ENCODE peak calls at places on chromosome 19, in six cellular contexts. K, P, U, Z, B and S are unnamed samples.
A peak's percentile ranks its signal among the peaks of the same experiment; 100 is the strongest.

GRCh38 chr19:4933528-4933927 is 24.2 kb downstream of the UHRF1 start:
- DNase-seq in K (no peak), P (no peak), U (no peak), Z (no peak), B (no peak), S (no peak)

GRCh38 chr19:56133858-56134654 is 7.0 kb upstream of the ZNF444 start:
- DNase-seq in K (peak; percentile 17), P (no peak), U (no peak), Z (no peak), B (no peak), S (no peak)

GRCh38 chr19:12155324-12155723 is 1.2 kb downstream of the ZNF625 start:
- DNase-seq in K (no peak), P (no peak), U (no peak), Z (no peak), B (no peak), S (peak; percentile 5)

GRCh38 chr19:44741841-44742352 is 6.6 kb upstream of the BCL3 start:
- DNase-seq in K (peak; percentile 100), P (no peak), U (no peak), Z (peak; percentile 87), B (peak; percentile 59), S (peak; percentile 100)

GRCh38 chr19:21256722-21257121 is 72.5 kb downstream of the ZNF708 start:
- DNase-seq in K (peak; percentile 4), P (no peak), U (no peak), Z (peak; percentile 19), B (no peak), S (no peak)

GRCh38 chr19:2193807-2194206 is 30.1 kb downstream of the DOT1L start:
- DNase-seq in K (no peak), P (no peak), U (no peak), Z (no peak), B (no peak), S (no peak)

GRCh38 chr19:42274065-42274682 is 5.1 kb downstream of the CIC start:
- DNase-seq in K (no peak), P (no peak), U (no peak), Z (no peak), B (no peak), S (no peak)

GRCh38 chr19:45879971-45880370 is 6.0 kb downstream of the IRF2BP1 start:
- DNase-seq in K (no peak), P (no peak), U (no peak), Z (no peak), B (no peak), S (no peak)

GRCh38 chr19:44800461-44800860 is 8.4 kb upstream of the BCAM start:
- DNase-seq in K (peak; percentile 61), P (peak; percentile 99), U (peak; percentile 88), Z (peak; percentile 73), B (peak; percentile 93), S (peak; percentile 82)

GRCh38 chr19:28235606-28236125 is 977.3 kb downstream of the UQCRFS1 start:
- DNase-seq in K (no peak), P (no peak), U (no peak), Z (no peak), B (no peak), S (no peak)

GRCh38 chr19:29687897-29688728 is 22.9 kb downstream of the PLEKHF1 start:
- DNase-seq in K (peak; percentile 78), P (no peak), U (no peak), Z (no peak), B (no peak), S (peak; percentile 59)

GRCh38 chr19:8973501-8974091 is 36.6 kb downstream of the MUC16 start:
- DNase-seq in K (no peak), P (no peak), U (no peak), Z (peak; percentile 13), B (no peak), S (no peak)

GRCh38 chr19:16024266-16025107 is 51.8 kb upstream of the TPM4 start:
- DNase-seq in K (no peak), P (no peak), U (no peak), Z (no peak), B (no peak), S (no peak)

GRCh38 chr19:4939466-4939865 is 29.4 kb upstream of the KDM4B start:
- DNase-seq in K (no peak), P (no peak), U (no peak), Z (no peak), B (no peak), S (no peak)

GRCh38 chr19:58182577-58182988 is 278 bp upstream of the ZNF274 start:
- DNase-seq in K (no peak), P (no peak), U (no peak), Z (no peak), B (no peak), S (no peak)

GRCh38 chr19:35336166-35336955 is 7.4 kb downstream of the CD22 start:
- DNase-seq in K (no peak), P (no peak), U (no peak), Z (no peak), B (no peak), S (no peak)

GRCh38 chr19:46180701-46181385 is 32.8 kb downstream of the IGFL2 start:
- DNase-seq in K (peak; percentile 22), P (no peak), U (no peak), Z (no peak), B (no peak), S (no peak)

GRCh38 chr19:48683349-48683748 is 10.5 kb upstream of the NTN5 start:
- DNase-seq in K (peak; percentile 19), P (no peak), U (no peak), Z (peak; percentile 48), B (no peak), S (no peak)

GRCh38 chr19:49896863-49897621 is at the start of gene IL4I1:
- DNase-seq in K (peak; percentile 42), P (no peak), U (no peak), Z (no peak), B (no peak), S (peak; percentile 42)

GRCh38 chr19:51915324-51915867 is 10.6 kb upstream of the ZNF649 start:
- DNase-seq in K (no peak), P (no peak), U (no peak), Z (no peak), B (no peak), S (no peak)
- H4K8ac ChIP-seq in K (no peak overlapping the region), P (no peak overlapping the region), U (no peak overlapping the region), Z (no peak overlapping the region), B (no peak overlapping the region), S (no peak overlapping the region)

DNA sequence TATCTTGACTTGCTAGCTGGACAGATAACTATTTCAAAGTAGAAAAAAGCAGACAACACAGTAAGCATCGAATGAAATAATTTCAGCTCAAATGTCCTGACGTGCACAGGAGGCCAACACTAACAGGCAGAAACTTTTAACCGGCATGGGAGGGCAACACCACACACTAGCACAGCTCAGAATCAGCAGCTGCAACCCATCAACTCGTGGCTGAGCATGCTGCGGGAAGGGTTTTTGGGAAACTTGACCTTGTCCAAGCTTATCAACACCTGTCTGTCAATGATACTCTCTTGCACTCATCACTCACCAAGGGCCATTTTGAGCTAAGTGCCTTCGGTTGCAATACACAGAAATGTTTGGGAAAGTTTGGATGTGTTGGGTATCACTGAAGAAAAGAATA is 483.8 kb downstream of the TSHZ3 start:
- DNase-seq in K (no peak), P (no peak), U (no peak), Z (no peak), B (no peak), S (no peak)
- H4K91ac ChIP-seq in K (no peak overlapping the region), P (no peak overlapping the region), U (no peak overlapping the region), Z (no peak overlapping the region), B (no peak overlapping the region), S (no peak overlapping the region)

DNA sequence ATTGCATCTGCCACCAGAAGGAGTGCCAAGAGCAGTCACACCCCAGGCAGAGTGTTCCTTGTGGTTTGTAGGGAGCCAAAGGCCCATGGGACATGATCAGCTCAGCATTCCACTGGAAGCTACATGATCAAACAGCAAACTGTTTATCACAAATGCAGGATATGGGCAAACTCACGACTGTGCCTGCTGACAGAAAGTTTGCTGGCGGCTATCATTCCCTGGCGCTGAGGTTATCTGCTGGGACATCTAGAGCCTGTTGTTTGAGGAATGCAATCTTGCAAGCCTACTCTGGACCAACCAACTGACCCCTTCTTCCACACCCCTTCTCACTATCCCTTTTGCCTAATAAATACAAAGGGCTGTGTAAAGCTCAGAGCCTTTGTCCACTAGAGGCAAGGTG is 7.7 kb upstream of the ZNF613 start:
- DNase-seq in K (no peak), P (no peak), U (no peak), Z (peak; percentile 67), B (no peak), S (no peak)
- H3K14ac ChIP-seq in K (no peak overlapping the region), P (no peak overlapping the region), U (no peak overlapping the region), Z (no peak overlapping the region), B (no peak overlapping the region), S (no peak overlapping the region)

GRCh38 chr19:5977785-5978605 is at the start of gene RANBP3:
- DNase-seq in K (peak; percentile 99), P (peak; percentile 96), U (peak; percentile 100), Z (peak; percentile 100), B (peak; percentile 99), S (peak; percentile 98)
- H4K8ac ChIP-seq in K (peak within 1 kb of the TSS; percentile 61), P (peak within 1 kb of the TSS; percentile 97), U (peak within 1 kb of the TSS; percentile 100), Z (peak within 1 kb of the TSS; percentile 95), B (no peak within 1 kb of the TSS), S (peak within 1 kb of the TSS; percentile 86)

GRCh38 chr19:39617745-39618144 is 15.4 kb downstream of the LGALS13 start:
- DNase-seq in K (no peak), P (no peak), U (no peak), Z (no peak), B (no peak), S (no peak)
- H4K91ac ChIP-seq in K (no peak overlapping the region), P (no peak overlapping the region), U (no peak overlapping the region), Z (no peak overlapping the region), B (no peak overlapping the region), S (no peak overlapping the region)

DNA sequence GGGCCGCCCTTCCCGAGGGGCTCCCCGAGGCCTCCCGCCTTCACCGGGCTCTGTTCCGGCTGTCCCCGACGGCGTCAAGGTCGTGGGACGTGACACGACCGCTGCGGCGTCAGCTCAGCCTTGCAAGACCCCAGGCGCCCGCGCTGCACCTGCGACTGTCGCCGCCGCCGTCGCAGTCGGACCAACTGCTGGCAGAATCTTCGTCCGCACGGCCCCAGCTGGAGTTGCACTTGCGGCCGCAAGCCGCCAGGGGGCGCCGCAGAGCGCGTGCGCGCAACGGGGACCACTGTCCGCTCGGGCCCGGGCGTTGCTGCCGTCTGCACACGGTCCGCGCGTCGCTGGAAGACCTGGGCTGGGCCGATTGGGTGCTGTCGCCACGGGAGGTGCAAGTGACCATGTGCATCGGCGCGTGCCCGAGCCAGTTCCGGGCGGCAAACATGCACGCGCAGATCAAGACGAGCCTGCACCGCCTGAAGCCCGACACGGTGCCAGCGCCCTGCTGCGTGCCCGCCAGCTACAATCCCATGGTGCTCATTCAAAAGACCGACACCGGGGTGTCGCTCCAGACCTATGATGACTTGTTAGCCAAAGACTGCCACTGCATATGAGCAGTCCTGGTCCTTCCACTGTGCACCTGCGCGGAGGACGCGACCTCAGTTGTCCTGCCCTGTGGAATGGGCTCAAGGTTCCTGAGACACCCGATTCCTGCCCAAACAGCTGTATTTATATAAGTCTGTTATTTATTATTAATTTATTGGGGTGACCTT is 2.6 kb downstream of the GDF15 start:
- DNase-seq in K (no peak), P (peak; percentile 98), U (peak; percentile 76), Z (peak; percentile 75), B (peak; percentile 88), S (peak; percentile 57)
- H3K14ac ChIP-seq in K (peak overlapping the region; percentile 40), P (no peak overlapping the region), U (no peak overlapping the region), Z (no peak overlapping the region), B (no peak overlapping the region), S (no peak overlapping the region)